ENCODE peak calls at places on chromosomes 6 and 20, in nine cellular contexts. One of them, this sample, is unnamed.

GRCh38 chr20:1402149-1402548 is 9.3 kb upstream of the FKBP1A start:
- DNase-seq in astrocyte of the cerebellum: no peak
- DNase-seq in lung: no peak
- DNase-seq in astrocyte: peak; percentile 65
- DNase-seq in breast epithelium: no peak
- DNase-seq in upper lobe of right lung: no peak
- DNase-seq in midbrain: no peak
- DNase-seq in ELR: peak; percentile 90
- DNase-seq in HuH-7.5: no peak
- DNase-seq in this sample: no peak

GRCh38 chr6:158049055-158050028 is 67.7 kb downstream of the SYNJ2 start:
- DNase-seq in midbrain: no peak
- DNase-seq in astrocyte of the cerebellum: no peak
- DNase-seq in ELR: no peak
- DNase-seq in breast epithelium: no peak
- DNase-seq in HuH-7.5: peak; percentile 87
- DNase-seq in upper lobe of right lung: peak; percentile 45
- DNase-seq in astrocyte: no peak
- DNase-seq in lung: no peak
- DNase-seq in this sample: no peak

GRCh38 chr6:27267865-27268444 is 20.5 kb downstream of the PRSS16 start:
- DNase-seq in breast epithelium: no peak
- DNase-seq in midbrain: no peak
- DNase-seq in ELR: no peak
- DNase-seq in HuH-7.5: no peak
- DNase-seq in astrocyte of the cerebellum: no peak
- DNase-seq in astrocyte: no peak
- DNase-seq in upper lobe of right lung: no peak
- DNase-seq in lung: no peak
- DNase-seq in this sample: no peak

GRCh38 chr6:156972145-156972544 is 195.0 kb downstream of the ARID1B start:
- DNase-seq in lung: no peak
- DNase-seq in midbrain: no peak
- DNase-seq in breast epithelium: no peak
- DNase-seq in HuH-7.5: no peak
- DNase-seq in astrocyte of the cerebellum: no peak
- DNase-seq in astrocyte: no peak
- DNase-seq in ELR: no peak
- DNase-seq in upper lobe of right lung: no peak
- DNase-seq in this sample: no peak

GRCh38 chr20:53668981-53669380 is 75.3 kb upstream of the ZNF217 start:
- DNase-seq in lung: no peak
- DNase-seq in ELR: no peak
- DNase-seq in midbrain: no peak
- DNase-seq in astrocyte of the cerebellum: no peak
- DNase-seq in HuH-7.5: no peak
- DNase-seq in astrocyte: no peak
- DNase-seq in breast epithelium: no peak
- DNase-seq in upper lobe of right lung: no peak
- DNase-seq in this sample: no peak

GRCh38 chr6:169097336-169098052 is 156.2 kb downstream of the THBS2 start:
- DNase-seq in midbrain: no peak
- DNase-seq in upper lobe of right lung: no peak
- DNase-seq in lung: peak; percentile 10
- DNase-seq in astrocyte of the cerebellum: peak; percentile 94
- DNase-seq in HuH-7.5: no peak
- DNase-seq in ELR: peak; percentile 99
- DNase-seq in astrocyte: peak; percentile 100
- DNase-seq in breast epithelium: no peak
- DNase-seq in this sample: no peak

GRCh38 chr6:159729598-159729997 is 2.3 kb downstream of the WTAP start:
- DNase-seq in astrocyte of the cerebellum: no peak
- DNase-seq in upper lobe of right lung: no peak
- DNase-seq in astrocyte: no peak
- DNase-seq in midbrain: no peak
- DNase-seq in ELR: peak; percentile 13
- DNase-seq in lung: no peak
- DNase-seq in HuH-7.5: no peak
- DNase-seq in breast epithelium: no peak
- DNase-seq in this sample: peak; percentile 9

GRCh38 chr6:1407499-1407990 is 18.2 kb downstream of the FOXF2 start:
- DNase-seq in breast epithelium: no peak
- DNase-seq in HuH-7.5: no peak
- DNase-seq in upper lobe of right lung: no peak
- DNase-seq in astrocyte: no peak
- DNase-seq in midbrain: no peak
- DNase-seq in lung: no peak
- DNase-seq in ELR: peak; percentile 43
- DNase-seq in astrocyte of the cerebellum: no peak
- DNase-seq in this sample: no peak

GRCh38 chr6:139288496-139289040 is 3.2 kb downstream of the TXLNB start:
- DNase-seq in ELR: no peak
- DNase-seq in lung: no peak
- DNase-seq in astrocyte of the cerebellum: no peak
- DNase-seq in upper lobe of right lung: no peak
- DNase-seq in midbrain: no peak
- DNase-seq in breast epithelium: no peak
- DNase-seq in astrocyte: no peak
- DNase-seq in HuH-7.5: no peak
- DNase-seq in this sample: no peak

GRCh38 chr20:38303908-38304379 is at the start of gene BPI:
- DNase-seq in HuH-7.5: no peak
- DNase-seq in astrocyte: peak; percentile 44
- DNase-seq in midbrain: no peak
- DNase-seq in breast epithelium: peak; percentile 30
- DNase-seq in lung: peak; percentile 34
- DNase-seq in upper lobe of right lung: peak; percentile 76
- DNase-seq in astrocyte of the cerebellum: peak; percentile 59
- DNase-seq in ELR: no peak
- DNase-seq in this sample: no peak

GRCh38 chr6:11845664-11846577 is 67.3 kb upstream of the ADTRP start:
- DNase-seq in breast epithelium: no peak
- DNase-seq in midbrain: no peak
- DNase-seq in ELR: no peak
- DNase-seq in HuH-7.5: no peak
- DNase-seq in lung: no peak
- DNase-seq in astrocyte: no peak
- DNase-seq in astrocyte of the cerebellum: no peak
- DNase-seq in upper lobe of right lung: no peak
- DNase-seq in this sample: no peak

GRCh38 chr20:53652090-53652858 is 58.6 kb upstream of the ZNF217 start:
- DNase-seq in lung: no peak
- DNase-seq in breast epithelium: no peak
- DNase-seq in HuH-7.5: peak; percentile 65
- DNase-seq in upper lobe of right lung: no peak
- DNase-seq in ELR: no peak
- DNase-seq in astrocyte of the cerebellum: no peak
- DNase-seq in midbrain: peak; percentile 32
- DNase-seq in astrocyte: no peak
- DNase-seq in this sample: no peak

GRCh38 chr6:133131621-133132020 is 109.5 kb upstream of the EYA4 start:
- DNase-seq in astrocyte of the cerebellum: no peak
- DNase-seq in midbrain: no peak
- DNase-seq in ELR: no peak
- DNase-seq in lung: no peak
- DNase-seq in upper lobe of right lung: no peak
- DNase-seq in astrocyte: no peak
- DNase-seq in HuH-7.5: no peak
- DNase-seq in breast epithelium: no peak
- DNase-seq in this sample: no peak

This sample was measured in G401.